ENCODE peak calls at places on chromosome 15, in four cellular contexts. T is WTC11, M is K562, X is HepG2. D is an unnamed sample.

GRCh38 chr15:87416591-87417257 is 839.8 kb downstream of the NTRK3 start:
- DNase-seq in T (no peak), M (no peak), X (no peak), D (no peak)

GRCh38 chr15:67068724-67069400 is 3.5 kb downstream of the SMAD3 start:
- DNase-seq in T (no peak), M (peak; percentile 69), X (no peak), D (no peak)

GRCh38 chr15:52217186-52217585 is 26.0 kb upstream of the GNB5 start:
- DNase-seq in T (peak; percentile 68), M (peak; percentile 66), X (no peak), D (peak; percentile 21)

GRCh38 chr15:37791693-37792092 is 142.7 kb upstream of the TMCO5A start:
- DNase-seq in T (no peak), M (no peak), X (no peak), D (no peak)

GRCh38 chr15:76056931-76057330 is 2.9 kb upstream of the TMEM266 start:
- DNase-seq in T (no peak), M (no peak), X (no peak), D (no peak)

GRCh38 chr15:59436774-59437472 is 1.1 kb upstream of the FAM81A start:
- DNase-seq in T (no peak), M (no peak), X (no peak), D (no peak)

GRCh38 chr15:35047528-35047927 is 37.6 kb downstream of the NANOGP8 start:
- DNase-seq in T (no peak), M (no peak), X (no peak), D (no peak)

GRCh38 chr15:48449734-48450133 is 118.5 kb downstream of the DUT start:
- DNase-seq in T (no peak), M (no peak), X (no peak), D (no peak)

GRCh38 chr15:73002509-73002908 is 49.8 kb upstream of the NEO1 start:
- DNase-seq in T (no peak), M (no peak), X (no peak), D (no peak)

GRCh38 chr15:52171386-52171785 is 19.8 kb downstream of the GNB5 start:
- DNase-seq in T (no peak), M (no peak), X (no peak), D (no peak)

GRCh38 chr15:48472756-48473155 is 141.5 kb downstream of the DUT start:
- DNase-seq in T (no peak), M (no peak), X (no peak), D (peak; percentile 3)

GRCh38 chr15:76994496-76994895 is 430 bp upstream of the PSTPIP1 start:
- DNase-seq in T (no peak), M (no peak), X (no peak), D (no peak)

GRCh38 chr15:82969353-82969752 is 16.7 kb upstream of the RAMAC start:
- DNase-seq in T (no peak), M (no peak), X (no peak), D (no peak)

GRCh38 chr15:63896336-63897115 is 62.8 kb upstream of the HERC1 start:
- DNase-seq in T (no peak), M (peak; percentile 98), X (peak; percentile 32), D (peak; percentile 50)

GRCh38 chr15:77393471-77393840 is 26.4 kb downstream of the PEAK1 start:
- DNase-seq in T (no peak), M (no peak), X (no peak), D (no peak)

GRCh38 chr15:20351448-20351961 is 190.1 kb downstream of the GOLGA6L6 start:
- DNase-seq in T (peak; percentile 12), M (no peak), X (no peak), D (peak; percentile 9)

GRCh38 chr15:68900032-68900431 is 30.3 kb upstream of the SPESP1 start:
- DNase-seq in T (no peak), M (no peak), X (peak; percentile 52), D (no peak)

GRCh38 chr15:76576526-76577279 is 240.1 kb downstream of the ISL2 start:
- DNase-seq in T (no peak), M (no peak), X (peak; percentile 75), D (peak; percentile 31)

GRCh38 chr15:35281515-35281914 is 196.4 kb upstream of the NANOGP8 start:
- DNase-seq in T (no peak), M (no peak), X (no peak), D (no peak)

GRCh38 chr15:53625962-53626845 is 133.3 kb downstream of the WDR72 start:
- DNase-seq in T (no peak), M (no peak), X (no peak), D (no peak)

GRCh38 chr15:32716960-32717289 is 879 bp upstream of the GREM1 start:
- DNase-seq in T (no peak), M (no peak), X (no peak), D (no peak)

GRCh38 chr15:32717290-32718081 is at the start of gene GREM1:
- DNase-seq in T (peak; percentile 68), M (no peak), X (no peak), D (no peak)

GRCh38 chr15:32718082-32718821 is 448 bp downstream of the GREM1 start:
- DNase-seq in T (peak; percentile 37), M (no peak), X (no peak), D (no peak)

GRCh38 chr15:32716216-32716959 is 1.4 kb upstream of the GREM1 start:
- DNase-seq in T (no peak), M (no peak), X (no peak), D (no peak)

GRCh38 chr15:32715276-32715675 is 2.5 kb upstream of the GREM1 start:
- DNase-seq in T (no peak), M (no peak), X (no peak), D (no peak)
- TF ChIP-seq ESRRA in T (no peak), M (no peak), X (no peak), D (no peak)

GRCh38 chr15:31216210-31216911 is 110.3 kb upstream of the KLF13 start:
- DNase-seq in T (peak; percentile 68), M (peak; percentile 24), X (peak; percentile 83), D (peak; percentile 86)

GRCh38 chr15:31215490-31216209 is 111.0 kb upstream of the KLF13 start:
- DNase-seq in T (peak; percentile 87), M (peak; percentile 73), X (peak; percentile 54), D (peak; percentile 91)

GRCh38 chr15:31212956-31213694 is 111.6 kb upstream of the TRPM1 start:
- DNase-seq in T (no peak), M (no peak), X (no peak), D (no peak)

GRCh38 chr15:31214158-31214863 is 112.3 kb upstream of the KLF13 start:
- DNase-seq in T (no peak), M (no peak), X (no peak), D (peak; percentile 27)

GRCh38 chr15:31214864-31215489 is 111.7 kb upstream of the KLF13 start:
- DNase-seq in T (no peak), M (no peak), X (no peak), D (peak; percentile 35)
- TF ChIP-seq ESRRA in T (no peak), M (no peak), X (no peak), D (no peak)

DNA sequence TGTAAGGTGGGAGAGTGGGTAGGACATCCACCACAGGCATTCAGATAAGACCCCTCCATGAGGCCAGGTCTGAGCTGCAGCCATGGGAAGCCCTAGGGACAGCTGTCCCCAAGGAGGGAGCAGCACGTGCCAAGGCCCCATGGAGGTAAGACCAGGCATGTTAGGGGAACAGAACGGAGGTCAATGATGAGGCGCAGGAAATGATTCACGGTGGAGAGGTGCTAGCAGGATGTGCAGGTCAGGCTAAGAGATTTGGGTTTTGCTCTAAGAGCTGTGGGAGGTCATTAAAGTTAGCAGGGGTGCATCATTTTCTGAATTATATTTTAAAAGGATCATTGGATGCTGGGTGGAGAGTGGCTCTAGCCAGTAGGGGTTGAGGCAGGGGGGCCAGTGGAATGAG is 66.4 kb upstream of the SNRPA1 start:
- DNase-seq in T (no peak), M (no peak), X (no peak), D (no peak)
- TF ChIP-seq ESRRA in T (no peak), M (no peak), X (no peak), D (no peak)

GRCh38 chr15:28934645-28935044 is 48.9 kb downstream of the APBA2 start:
- DNase-seq in T (no peak), M (no peak), X (no peak), D (no peak)

GRCh38 chr15:28932361-28932760 is 46.6 kb downstream of the APBA2 start:
- DNase-seq in T (no peak), M (no peak), X (no peak), D (no peak)

GRCh38 chr15:28931828-28932227 is 46.1 kb downstream of the APBA2 start:
- DNase-seq in T (no peak), M (no peak), X (no peak), D (no peak)

GRCh38 chr15:28935316-28935715 is 49.5 kb downstream of the APBA2 start:
- DNase-seq in T (peak; percentile 81), M (peak; percentile 71), X (peak; percentile 58), D (peak; percentile 46)

DNA sequence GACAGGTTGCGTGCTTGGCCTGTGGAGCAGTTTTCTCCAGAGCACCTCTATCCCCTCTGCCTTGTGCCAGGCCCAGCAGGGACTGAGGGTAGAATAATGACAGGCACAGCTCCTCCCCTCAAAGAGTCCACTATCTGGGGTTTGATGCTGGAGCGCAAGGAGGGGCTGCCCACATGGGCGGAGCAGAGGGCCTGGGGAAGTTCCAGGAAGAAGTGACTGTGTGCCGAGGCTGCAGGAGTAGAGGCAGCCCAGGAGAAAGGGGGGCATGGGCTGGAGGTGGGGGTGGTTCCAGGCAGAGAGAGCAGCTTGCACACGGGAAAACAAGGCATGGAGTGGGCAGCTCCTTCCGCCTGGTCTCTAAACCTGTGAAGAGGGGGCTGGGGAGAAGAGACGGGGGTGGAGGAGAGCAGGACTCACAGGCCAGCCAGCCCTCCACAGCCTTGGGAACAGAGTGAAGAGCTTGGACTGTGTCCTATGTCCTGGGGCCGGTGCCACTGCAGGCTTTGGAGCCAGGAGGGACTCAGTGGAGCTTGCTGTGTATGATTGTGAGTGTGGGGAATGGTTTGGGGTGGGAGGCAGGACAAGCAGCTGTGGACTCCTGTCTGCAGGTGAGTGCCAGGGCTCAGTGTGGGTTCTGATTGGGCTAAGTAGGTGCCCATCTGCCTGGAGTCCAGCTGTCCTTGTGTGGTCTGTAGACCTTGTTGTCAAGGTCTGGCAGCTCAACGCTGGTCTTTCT is 48.1 kb downstream of the APBA2 start:
- DNase-seq in T (no peak), M (peak; percentile 78), X (peak; percentile 3), D (no peak)
- TF ChIP-seq ESRRA in T (no peak), M (no peak), X (no peak), D (no peak)

DNA sequence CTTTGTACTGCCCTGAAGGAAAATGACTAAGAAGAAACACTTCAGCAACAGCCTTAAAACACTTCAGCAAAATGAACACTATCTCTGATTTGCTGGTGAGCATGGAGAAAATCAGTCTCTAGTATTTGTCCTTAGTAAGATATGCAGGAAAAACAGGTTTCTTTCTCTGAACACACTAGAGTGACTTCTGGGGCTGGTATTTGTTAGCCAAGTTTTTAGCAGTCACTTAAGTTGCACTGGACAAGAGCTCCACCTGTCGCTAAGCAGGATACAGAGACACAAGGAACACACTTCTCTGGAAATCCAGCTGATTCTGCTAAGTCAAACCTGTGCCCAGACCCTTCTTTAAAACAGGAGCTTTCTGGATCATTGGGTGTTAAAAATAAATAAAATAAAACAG is 65.3 kb downstream of the CHAC1 start:
- DNase-seq in T (no peak), M (peak; percentile 5), X (no peak), D (no peak)
- TF ChIP-seq ESRRA in T (no peak), M (no peak), X (no peak), D (no peak)

GRCh38 chr15:90060797-90061196 is 41.5 kb downstream of the IDH2 start:
- DNase-seq in T (no peak), M (peak; percentile 27), X (no peak), D (no peak)
- TF ChIP-seq ESRRA in T (no peak), M (no peak), X (no peak), D (no peak)